ENCODE peak calls at places on chromosomes 13 and 19, in eight cellular contexts. R, L, E, A, W, M, G and S are unnamed samples. For H3K4me1, the result is how much of the 10 kb centered on the place peaks cover.

GRCh38 chr19:10138879-10139795 is 19.4 kb upstream of the EIF3G start:
- DNase-seq in R (no peak), L (no peak), E (no peak), A (no peak), W (no peak), M (no peak), G (no peak), S (no peak)

GRCh38 chr19:41303941-41304340 is 6.0 kb upstream of the CCDC97 start:
- DNase-seq in R (no peak), L (no peak), E (no peak), A (no peak), W (no peak), M (no peak), G (no peak), S (no peak)

GRCh38 chr13:101489635-101490034 is 37.2 kb downstream of the ITGBL1 start:
- DNase-seq in R (no peak), L (peak), E (no peak), A (no peak), W (no peak), M (no peak), G (no peak), S (peak)

GRCh38 chr19:23052349-23052748 is 49.4 kb upstream of the ZNF728 start:
- DNase-seq in R (no peak), L (no peak), E (no peak), A (no peak), W (no peak), M (no peak), G (no peak), S (no peak)

GRCh38 chr13:99124695-99125334 is 75.8 kb upstream of the UBAC2 start:
- DNase-seq in R (no peak), L (peak), E (no peak), A (no peak), W (no peak), M (no peak), G (peak), S (peak)

GRCh38 chr13:41693434-41693833 is 236.1 kb downstream of the RGCC start:
- DNase-seq in R (no peak), L (no peak), E (no peak), A (no peak), W (no peak), M (no peak), G (no peak), S (peak)

GRCh38 chr19:55301459-55302331 is 17.9 kb downstream of the BRSK1 start:
- DNase-seq in R (peak), L (peak), E (peak), A (peak), W (peak), M (peak), G (peak), S (peak)

GRCh38 chr13:68319384-68319783 is 1089.2 kb upstream of the PCDH9 start:
- DNase-seq in R (no peak), L (no peak), E (no peak), A (no peak), W (no peak), M (no peak), G (no peak), S (no peak)

GRCh38 chr13:77176350-77176749 is 149.4 kb upstream of the FBXL3 start:
- DNase-seq in R (no peak), L (peak), E (no peak), A (no peak), W (no peak), M (no peak), G (peak), S (peak)

GRCh38 chr19:18399008-18399407 is 1.6 kb upstream of the LRRC25 start:
- DNase-seq in R (peak), L (peak), E (no peak), A (no peak), W (peak), M (no peak), G (peak), S (peak)

GRCh38 chr13:112056739-112057433 is 10.1 kb upstream of the SOX1 start:
- DNase-seq in R (no peak), L (no peak), E (no peak), A (no peak), W (no peak), M (no peak), G (no peak), S (no peak)

GRCh38 chr13:75455962-75456361 is 26.0 kb downstream of the TBC1D4 start:
- DNase-seq in R (no peak), L (no peak), E (no peak), A (no peak), W (no peak), M (no peak), G (no peak), S (no peak)
- H3K4me1 ChIP-seq in R (under half), L (under half), E (under half), A (under half), W (under half), M (under half), G (under half), S (under half)

GRCh38 chr19:11420429-11420893 is 1.3 kb upstream of the RGL3 start:
- DNase-seq in R (peak), L (no peak), E (no peak), A (no peak), W (no peak), M (no peak), G (peak), S (peak)

GRCh38 chr19:11423164-11423803 is 4.2 kb upstream of the RGL3 start:
- DNase-seq in R (no peak), L (no peak), E (no peak), A (no peak), W (no peak), M (no peak), G (no peak), S (no peak)

GRCh38 chr19:11421607-11422098 is 2.5 kb upstream of the RGL3 start:
- DNase-seq in R (peak), L (no peak), E (no peak), A (peak), W (peak), M (peak), G (no peak), S (peak)

GRCh38 chr19:11422163-11423068 is 3.3 kb upstream of the RGL3 start:
- DNase-seq in R (peak), L (no peak), E (peak), A (peak), W (peak), M (peak), G (peak), S (peak)

DNA sequence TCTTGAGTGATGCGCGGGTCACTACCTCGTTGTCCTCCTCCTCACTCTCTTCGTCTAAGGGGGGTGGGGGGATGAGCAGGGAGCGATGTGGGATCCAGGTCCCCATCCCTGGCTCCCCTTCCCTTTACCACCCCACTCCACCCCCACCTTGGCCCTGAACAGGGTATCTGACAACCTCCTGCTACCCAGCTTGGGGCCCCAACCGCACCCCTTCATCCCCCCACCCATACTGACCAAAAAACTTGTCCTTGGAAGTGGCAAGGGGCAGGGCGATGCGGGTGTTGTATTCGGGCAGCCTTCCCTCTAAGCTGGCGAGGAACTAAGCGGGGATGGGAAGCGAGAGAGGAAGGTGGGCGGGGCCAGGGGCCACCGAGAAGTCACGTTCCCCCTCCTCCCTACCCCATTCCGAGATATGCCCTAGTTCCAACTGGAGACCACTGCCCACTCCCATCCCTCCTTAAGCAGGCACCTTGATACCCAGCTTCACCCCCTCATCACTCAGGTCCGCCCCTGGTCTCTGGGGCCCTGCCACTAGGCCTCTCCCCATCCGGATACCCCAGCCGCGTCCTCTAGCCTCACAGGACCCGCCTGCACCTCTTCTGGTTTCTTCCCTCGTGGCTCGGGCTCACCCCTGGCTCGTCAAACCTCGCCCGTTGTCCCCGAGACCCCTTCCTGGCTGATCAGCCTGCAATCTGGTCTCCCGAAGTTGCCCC is 1.9 kb upstream of the RGL3 start:
- DNase-seq in R (peak), L (no peak), E (no peak), A (no peak), W (no peak), M (peak), G (no peak), S (no peak)
- H3K4me1 ChIP-seq in R (under half), L (under half), E (under half), A (under half), W (under half), M (under half), G (under half), S (under half)

DNA sequence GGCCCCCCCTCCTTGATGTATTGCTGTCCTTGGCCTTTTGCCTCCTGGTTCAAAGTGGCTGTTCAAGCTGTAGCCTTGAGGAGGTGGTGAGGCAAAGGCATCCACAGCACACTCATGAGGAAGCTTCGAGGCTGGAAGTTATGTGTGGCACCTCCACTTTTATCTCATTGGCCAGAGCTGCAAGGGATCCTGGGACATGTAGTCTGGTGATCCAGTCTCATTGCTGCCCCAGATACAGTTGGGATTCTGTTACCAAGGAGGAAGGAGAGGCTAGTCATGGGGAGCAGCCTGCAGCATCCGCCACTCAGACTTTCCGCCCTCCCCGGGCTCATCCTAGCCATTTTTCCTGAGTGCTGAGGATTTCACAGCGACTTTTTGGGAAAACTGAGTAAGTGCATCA is 74.4 kb downstream of the DPF1 start:
- DNase-seq in R (no peak), L (no peak), E (no peak), A (no peak), W (no peak), M (peak), G (no peak), S (no peak)
- H3K4me1 ChIP-seq in R (under half), L (under half), E (under half), A (under half), W (under half), M (under half), G (under half), S (under half)

DNA sequence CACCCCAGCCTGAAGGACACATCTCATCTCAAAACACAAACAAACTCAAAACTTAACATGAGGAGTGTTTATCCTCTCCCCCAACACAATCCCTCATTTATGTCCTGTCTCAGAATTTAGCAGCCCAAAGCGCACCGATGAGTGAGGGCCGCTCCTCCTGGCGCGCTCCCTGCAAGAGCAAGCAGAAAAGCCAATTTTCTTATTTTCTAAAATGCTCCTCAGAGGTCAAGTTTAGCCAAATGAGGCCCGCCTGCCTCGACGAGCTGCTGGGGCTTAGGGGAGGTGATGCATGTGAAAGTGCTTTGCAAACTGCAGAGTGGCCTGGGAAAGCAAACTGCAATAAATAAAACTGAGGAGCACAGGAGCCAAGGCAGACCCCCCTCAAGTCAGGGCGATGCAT is 28.9 kb downstream of the CAPS start:
- DNase-seq in R (no peak), L (no peak), E (no peak), A (no peak), W (no peak), M (no peak), G (no peak), S (no peak)
- H3K4me1 ChIP-seq in R (under half), L (under half), E (under half), A (under half), W (under half), M (under half), G (under half), S (under half)

GRCh38 chr13:50162567-50162966 is 147.3 kb downstream of the KCNRG start:
- DNase-seq in R (no peak), L (no peak), E (no peak), A (no peak), W (no peak), M (no peak), G (no peak), S (no peak)
- H3K4me1 ChIP-seq in R (under half), L (under half), E (under half), A (under half), W (under half), M (under half), G (under half), S (under half)